ENCODE peak calls at places on chromosomes 7 and 10, in nine cellular contexts. One of them, this sample, is unnamed.

GRCh38 chr10:63573068-63573697 is 52.0 kb downstream of the REEP3 start:
- DNase-seq in AG04449: peak; percentile 42
- DNase-seq in ovary: no peak
- DNase-seq in left ventricle myocardium inferior: no peak
- DNase-seq in GM20000: peak; percentile 26
- DNase-seq in CD8-positive, alpha-beta T cell: no peak
- DNase-seq in fibroblast of the aortic adventitia: peak; percentile 72
- DNase-seq in GM13977: peak; percentile 49
- DNase-seq in cardiac fibroblast: peak; percentile 41
- DNase-seq in this sample: no peak

GRCh38 chr7:2261611-2262010 is 19.6 kb downstream of the NUDT1 start:
- DNase-seq in GM13977: peak; percentile 67
- DNase-seq in CD8-positive, alpha-beta T cell: no peak
- DNase-seq in GM20000: peak; percentile 76
- DNase-seq in left ventricle myocardium inferior: no peak
- DNase-seq in AG04449: no peak
- DNase-seq in ovary: no peak
- DNase-seq in fibroblast of the aortic adventitia: no peak
- DNase-seq in cardiac fibroblast: no peak
- DNase-seq in this sample: peak; percentile 43

GRCh38 chr7:116942503-116942902 is 10.8 kb upstream of the ST7 start:
- DNase-seq in AG04449: no peak
- DNase-seq in cardiac fibroblast: no peak
- DNase-seq in left ventricle myocardium inferior: no peak
- DNase-seq in CD8-positive, alpha-beta T cell: no peak
- DNase-seq in GM20000: no peak
- DNase-seq in GM13977: no peak
- DNase-seq in ovary: no peak
- DNase-seq in fibroblast of the aortic adventitia: no peak
- DNase-seq in this sample: no peak

GRCh38 chr10:77583527-77583926 is 54.1 kb downstream of the KCNMA1 start:
- DNase-seq in AG04449: no peak
- DNase-seq in cardiac fibroblast: no peak
- DNase-seq in GM20000: no peak
- DNase-seq in CD8-positive, alpha-beta T cell: no peak
- DNase-seq in ovary: no peak
- DNase-seq in GM13977: no peak
- DNase-seq in fibroblast of the aortic adventitia: no peak
- DNase-seq in left ventricle myocardium inferior: no peak
- DNase-seq in this sample: no peak

GRCh38 chr7:128830231-128831177 is at the start of gene FLNC:
- DNase-seq in GM13977: peak; percentile 49
- DNase-seq in CD8-positive, alpha-beta T cell: peak; percentile 30
- DNase-seq in left ventricle myocardium inferior: peak; percentile 70
- DNase-seq in cardiac fibroblast: peak; percentile 64
- DNase-seq in fibroblast of the aortic adventitia: peak; percentile 62
- DNase-seq in ovary: peak; percentile 58
- DNase-seq in AG04449: no peak
- DNase-seq in GM20000: peak; percentile 52
- DNase-seq in this sample: no peak

GRCh38 chr7:101488826-101489572 is 126.3 kb downstream of the COL26A1 start:
- DNase-seq in left ventricle myocardium inferior: no peak
- DNase-seq in CD8-positive, alpha-beta T cell: no peak
- DNase-seq in ovary: no peak
- DNase-seq in cardiac fibroblast: no peak
- DNase-seq in GM20000: no peak
- DNase-seq in GM13977: no peak
- DNase-seq in fibroblast of the aortic adventitia: no peak
- DNase-seq in AG04449: no peak
- DNase-seq in this sample: no peak

GRCh38 chr7:19663816-19664531 is 44.9 kb downstream of the POLR1F start:
- DNase-seq in fibroblast of the aortic adventitia: no peak
- DNase-seq in CD8-positive, alpha-beta T cell: no peak
- DNase-seq in GM20000: peak; percentile 41
- DNase-seq in ovary: no peak
- DNase-seq in cardiac fibroblast: peak; percentile 6
- DNase-seq in AG04449: no peak
- DNase-seq in GM13977: peak; percentile 44
- DNase-seq in left ventricle myocardium inferior: no peak
- DNase-seq in this sample: no peak

GRCh38 chr10:60666221-60666620 is 112.1 kb upstream of the CDK1 start:
- DNase-seq in GM20000: no peak
- DNase-seq in left ventricle myocardium inferior: no peak
- DNase-seq in CD8-positive, alpha-beta T cell: no peak
- DNase-seq in AG04449: no peak
- DNase-seq in fibroblast of the aortic adventitia: peak; percentile 54
- DNase-seq in ovary: no peak
- DNase-seq in GM13977: no peak
- DNase-seq in cardiac fibroblast: peak; percentile 69
- DNase-seq in this sample: peak; percentile 64

DNA sequence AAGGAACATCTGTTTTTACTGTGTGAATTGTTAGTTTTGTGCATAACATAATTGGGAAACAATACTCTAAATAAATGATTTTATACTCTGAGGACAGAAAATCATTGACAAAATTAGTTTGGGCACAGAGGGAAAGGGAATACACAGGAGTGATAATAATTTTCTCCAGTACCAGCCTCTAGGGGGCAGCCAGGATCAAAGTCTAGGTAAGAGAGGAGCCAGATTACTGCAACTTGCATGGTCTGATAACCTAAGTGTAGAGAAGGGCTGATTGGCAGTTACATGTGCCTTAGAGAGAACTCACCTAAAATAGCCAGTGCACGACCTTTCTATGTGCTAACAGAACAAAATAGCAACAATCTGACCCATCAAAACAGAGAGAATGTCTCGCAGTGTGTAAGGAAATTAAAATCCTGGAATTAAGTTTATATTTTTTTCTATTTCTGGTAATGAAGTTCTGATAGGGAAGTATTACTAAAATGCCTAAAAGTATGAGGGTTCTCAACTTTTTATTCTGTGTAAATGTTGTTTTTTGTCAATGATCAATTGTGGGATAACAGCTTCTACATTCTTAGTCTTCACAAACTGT is 66.3 kb downstream of the EXOC6 start:
- DNase-seq in ovary: peak; percentile 10
- DNase-seq in GM20000: peak; percentile 41
- DNase-seq in left ventricle myocardium inferior: no peak
- DNase-seq in fibroblast of the aortic adventitia: peak; percentile 57
- DNase-seq in cardiac fibroblast: peak; percentile 61
- DNase-seq in GM13977: peak; percentile 49
- DNase-seq in AG04449: peak; percentile 7
- DNase-seq in CD8-positive, alpha-beta T cell: peak; percentile 51
- DNase-seq in this sample: no peak
- TF ChIP-seq CTCF in ovary: peak; percentile 25
- TF ChIP-seq CTCF in GM20000: peak; percentile 51
- TF ChIP-seq CTCF in left ventricle myocardium inferior: peak; percentile 72
- TF ChIP-seq CTCF in fibroblast of the aortic adventitia: peak; percentile 81
- TF ChIP-seq CTCF in cardiac fibroblast: peak; percentile 74
- TF ChIP-seq CTCF in GM13977: peak; percentile 71
- TF ChIP-seq CTCF in AG04449: peak; percentile 74
- TF ChIP-seq CTCF in CD8-positive, alpha-beta T cell: peak; percentile 78
- TF ChIP-seq CTCF in this sample: peak; percentile 61

DNA sequence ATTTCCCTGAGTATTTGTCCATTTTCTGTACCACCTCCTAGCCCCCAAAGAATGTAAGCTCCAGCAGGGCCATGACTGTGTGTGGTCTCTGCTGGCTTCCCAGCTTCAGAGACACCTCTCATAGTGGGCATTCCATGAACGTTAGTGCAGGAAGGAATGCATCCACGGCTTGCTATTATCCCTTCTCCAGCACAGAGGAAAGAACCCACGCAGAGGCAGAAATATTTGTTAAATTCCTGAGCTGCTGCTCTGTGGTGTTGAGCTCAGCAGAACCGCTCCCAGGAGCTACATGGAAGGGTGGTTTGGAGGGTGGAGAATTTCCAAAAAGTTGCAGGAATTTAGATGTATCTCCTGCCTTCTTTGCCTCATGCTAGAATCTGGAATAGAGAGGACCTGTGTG is 275.2 kb downstream of the POU6F2 start:
- DNase-seq in left ventricle myocardium inferior: no peak
- DNase-seq in fibroblast of the aortic adventitia: peak; percentile 1
- DNase-seq in cardiac fibroblast: no peak
- DNase-seq in GM20000: no peak
- DNase-seq in AG04449: peak; percentile 56
- DNase-seq in GM13977: no peak
- DNase-seq in CD8-positive, alpha-beta T cell: no peak
- DNase-seq in ovary: no peak
- DNase-seq in this sample: no peak
- TF ChIP-seq CTCF in left ventricle myocardium inferior: no peak
- TF ChIP-seq CTCF in fibroblast of the aortic adventitia: no peak
- TF ChIP-seq CTCF in cardiac fibroblast: no peak
- TF ChIP-seq CTCF in GM20000: no peak
- TF ChIP-seq CTCF in AG04449: no peak
- TF ChIP-seq CTCF in GM13977: no peak
- TF ChIP-seq CTCF in CD8-positive, alpha-beta T cell: no peak
- TF ChIP-seq CTCF in ovary: no peak
- TF ChIP-seq CTCF in this sample: no peak

GRCh38 chr10:71279590-71280170 is 39.4 kb upstream of the SLC29A3 start:
- DNase-seq in fibroblast of the aortic adventitia: no peak
- DNase-seq in AG04449: no peak
- DNase-seq in CD8-positive, alpha-beta T cell: no peak
- DNase-seq in left ventricle myocardium inferior: no peak
- DNase-seq in GM13977: no peak
- DNase-seq in GM20000: no peak
- DNase-seq in cardiac fibroblast: no peak
- DNase-seq in ovary: no peak
- DNase-seq in this sample: no peak

GRCh38 chr10:71277914-71278665 is 41.0 kb upstream of the SLC29A3 start:
- DNase-seq in GM20000: no peak
- DNase-seq in fibroblast of the aortic adventitia: no peak
- DNase-seq in ovary: no peak
- DNase-seq in AG04449: no peak
- DNase-seq in left ventricle myocardium inferior: no peak
- DNase-seq in cardiac fibroblast: no peak
- DNase-seq in CD8-positive, alpha-beta T cell: no peak
- DNase-seq in GM13977: no peak
- DNase-seq in this sample: no peak

GRCh38 chr10:71274901-71275796 is 43.9 kb upstream of the SLC29A3 start:
- DNase-seq in GM13977: no peak
- DNase-seq in left ventricle myocardium inferior: no peak
- DNase-seq in GM20000: no peak
- DNase-seq in fibroblast of the aortic adventitia: no peak
- DNase-seq in ovary: no peak
- DNase-seq in AG04449: no peak
- DNase-seq in cardiac fibroblast: no peak
- DNase-seq in CD8-positive, alpha-beta T cell: no peak
- DNase-seq in this sample: no peak

GRCh38 chr10:71278691-71279588 is 40.1 kb upstream of the SLC29A3 start:
- DNase-seq in fibroblast of the aortic adventitia: no peak
- DNase-seq in left ventricle myocardium inferior: no peak
- DNase-seq in GM13977: no peak
- DNase-seq in ovary: no peak
- DNase-seq in AG04449: no peak
- DNase-seq in CD8-positive, alpha-beta T cell: no peak
- DNase-seq in GM20000: no peak
- DNase-seq in cardiac fibroblast: no peak
- DNase-seq in this sample: no peak

GRCh38 chr10:71276873-71277272 is 42.2 kb upstream of the SLC29A3 start:
- DNase-seq in cardiac fibroblast: no peak
- DNase-seq in GM13977: no peak
- DNase-seq in CD8-positive, alpha-beta T cell: no peak
- DNase-seq in fibroblast of the aortic adventitia: no peak
- DNase-seq in left ventricle myocardium inferior: no peak
- DNase-seq in AG04449: no peak
- DNase-seq in ovary: no peak
- DNase-seq in GM20000: no peak
- DNase-seq in this sample: no peak
- TF ChIP-seq CTCF in cardiac fibroblast: no peak
- TF ChIP-seq CTCF in GM13977: no peak
- TF ChIP-seq CTCF in CD8-positive, alpha-beta T cell: no peak
- TF ChIP-seq CTCF in fibroblast of the aortic adventitia: no peak
- TF ChIP-seq CTCF in left ventricle myocardium inferior: no peak
- TF ChIP-seq CTCF in AG04449: no peak
- TF ChIP-seq CTCF in ovary: no peak
- TF ChIP-seq CTCF in GM20000: no peak
- TF ChIP-seq CTCF in this sample: no peak

GRCh38 chr7:108326938-108327337 is 129.3 kb downstream of the NRCAM start:
- DNase-seq in GM13977: no peak
- DNase-seq in AG04449: no peak
- DNase-seq in fibroblast of the aortic adventitia: no peak
- DNase-seq in left ventricle myocardium inferior: no peak
- DNase-seq in cardiac fibroblast: no peak
- DNase-seq in CD8-positive, alpha-beta T cell: no peak
- DNase-seq in GM20000: no peak
- DNase-seq in ovary: no peak
- DNase-seq in this sample: no peak

GRCh38 chr7:108327353-108327752 is 128.9 kb downstream of the NRCAM start:
- DNase-seq in fibroblast of the aortic adventitia: no peak
- DNase-seq in GM13977: no peak
- DNase-seq in CD8-positive, alpha-beta T cell: no peak
- DNase-seq in ovary: no peak
- DNase-seq in left ventricle myocardium inferior: no peak
- DNase-seq in AG04449: no peak
- DNase-seq in cardiac fibroblast: no peak
- DNase-seq in GM20000: no peak
- DNase-seq in this sample: no peak

GRCh38 chr7:108329514-108329913 is 126.7 kb downstream of the NRCAM start:
- DNase-seq in cardiac fibroblast: no peak
- DNase-seq in GM20000: no peak
- DNase-seq in left ventricle myocardium inferior: no peak
- DNase-seq in CD8-positive, alpha-beta T cell: no peak
- DNase-seq in fibroblast of the aortic adventitia: no peak
- DNase-seq in GM13977: no peak
- DNase-seq in AG04449: no peak
- DNase-seq in ovary: no peak
- DNase-seq in this sample: no peak

GRCh38 chr7:108330237-108330636 is 126.0 kb downstream of the NRCAM start:
- DNase-seq in left ventricle myocardium inferior: no peak
- DNase-seq in GM20000: no peak
- DNase-seq in ovary: no peak
- DNase-seq in GM13977: no peak
- DNase-seq in fibroblast of the aortic adventitia: no peak
- DNase-seq in AG04449: no peak
- DNase-seq in CD8-positive, alpha-beta T cell: no peak
- DNase-seq in cardiac fibroblast: no peak
- DNase-seq in this sample: no peak

DNA sequence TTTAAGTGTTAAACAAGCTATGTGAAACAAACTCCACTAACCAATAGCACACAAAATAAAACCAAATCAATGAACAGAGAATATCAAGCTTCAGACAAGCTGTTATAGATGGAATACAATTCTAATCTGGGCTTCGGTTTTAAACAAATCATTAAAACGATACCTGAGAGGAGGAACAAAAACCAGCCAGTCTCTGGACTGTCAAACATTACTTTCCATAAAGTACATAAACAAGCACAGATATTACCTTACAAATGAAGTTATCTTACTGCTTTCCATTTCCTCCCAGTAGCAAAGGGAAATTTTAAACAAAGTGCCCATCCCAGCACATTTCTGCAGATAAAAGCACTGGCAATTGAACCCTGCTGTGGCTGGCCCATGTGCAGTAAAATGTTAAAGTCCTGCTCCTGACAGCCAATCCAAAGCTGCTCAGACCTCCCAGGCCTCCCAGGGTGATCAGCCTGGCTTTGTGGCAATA is 128.0 kb downstream of the NRCAM start:
- DNase-seq in ovary: no peak
- DNase-seq in left ventricle myocardium inferior: no peak
- DNase-seq in cardiac fibroblast: no peak
- DNase-seq in GM13977: peak; percentile 22
- DNase-seq in fibroblast of the aortic adventitia: no peak
- DNase-seq in GM20000: peak; percentile 14
- DNase-seq in AG04449: no peak
- DNase-seq in CD8-positive, alpha-beta T cell: no peak
- DNase-seq in this sample: no peak
- TF ChIP-seq CTCF in ovary: no peak
- TF ChIP-seq CTCF in left ventricle myocardium inferior: no peak
- TF ChIP-seq CTCF in cardiac fibroblast: no peak
- TF ChIP-seq CTCF in GM13977: no peak
- TF ChIP-seq CTCF in fibroblast of the aortic adventitia: no peak
- TF ChIP-seq CTCF in GM20000: no peak
- TF ChIP-seq CTCF in AG04449: no peak
- TF ChIP-seq CTCF in CD8-positive, alpha-beta T cell: no peak
- TF ChIP-seq CTCF in this sample: no peak